ENCODE peak calls at places on chromosomes 6 and 20, in ten cellular contexts. G is A549, N is BE2C, Y is mucosa of descending colon, F is sigmoid colon, W is adrenal gland, H is cardiac fibroblast, R is lower leg skin, C is AG09309, E is GM23338. Z is an unnamed sample.

GRCh38 chr20:829531-829930 is 4.0 kb upstream of the FAM110A start:
- DNase-seq in G (no peak), N (no peak), Y (no peak), F (peak), W (no peak), H (no peak), R (peak), C (no peak), E (no peak), Z (no peak)

GRCh38 chr6:139888691-139889122 is 514.3 kb upstream of the CITED2 start:
- DNase-seq in G (no peak), N (no peak), Y (no peak), F (no peak), W (no peak), H (no peak), R (no peak), C (no peak), E (peak), Z (no peak)

GRCh38 chr6:72640622-72640930 is 18.7 kb downstream of the KCNQ5 start:
- DNase-seq in G (no peak), N (no peak), Y (no peak), F (no peak), W (no peak), H (no peak), R (no peak), C (no peak), E (no peak), Z (no peak)

GRCh38 chr6:104958720-104959452 is 2.0 kb downstream of the LIN28B start:
- DNase-seq in G (peak), N (no peak), Y (no peak), F (no peak), W (no peak), H (no peak), R (no peak), C (no peak), E (peak), Z (no peak)

GRCh38 chr20:19291818-19292132 is 79.3 kb downstream of the SLC24A3 start:
- DNase-seq in G (no peak), N (no peak), Y (no peak), F (no peak), W (no peak), H (no peak), R (no peak), C (no peak), E (no peak), Z (no peak)

GRCh38 chr6:81808834-81809598 is 56.5 kb upstream of the TENT5A start:
- DNase-seq in G (no peak), N (no peak), Y (no peak), F (no peak), W (no peak), H (peak), R (no peak), C (no peak), E (no peak), Z (no peak)

GRCh38 chr6:131687022-131687421 is 14.2 kb downstream of the OR2A4 start:
- DNase-seq in G (no peak), N (no peak), Y (no peak), F (no peak), W (no peak), H (no peak), R (no peak), C (no peak), E (no peak), Z (no peak)

GRCh38 chr6:27279513-27280063 is 32.1 kb downstream of the PRSS16 start:
- DNase-seq in G (peak), N (no peak), Y (no peak), F (no peak), W (no peak), H (no peak), R (no peak), C (no peak), E (peak), Z (no peak)

GRCh38 chr6:99662616-99663015 is 56.0 kb downstream of the PRDM13 start:
- DNase-seq in G (no peak), N (no peak), Y (no peak), F (no peak), W (no peak), H (no peak), R (no peak), C (no peak), E (no peak), Z (no peak)

GRCh38 chr6:14924126-14925024 is 321.5 kb upstream of the JARID2 start:
- DNase-seq in G (no peak), N (no peak), Y (no peak), F (no peak), W (no peak), H (no peak), R (no peak), C (no peak), E (peak), Z (no peak)

GRCh38 chr6:84671188-84671587 is 93.2 kb downstream of the TBX18 start:
- DNase-seq in G (no peak), N (no peak), Y (no peak), F (no peak), W (no peak), H (no peak), R (no peak), C (no peak), E (no peak), Z (no peak)

GRCh38 chr6:125759959-125760457 is 10.6 kb downstream of the HEY2 start:
- DNase-seq in G (no peak), N (no peak), Y (no peak), F (no peak), W (no peak), H (no peak), R (no peak), C (no peak), E (no peak), Z (no peak)

GRCh38 chr6:139290787-139291294 is 957 bp downstream of the TXLNB start:
- DNase-seq in G (no peak), N (no peak), Y (no peak), F (peak), W (peak), H (peak), R (no peak), C (no peak), E (no peak), Z (no peak)

GRCh38 chr6:126118934-126119333 is 132.6 kb downstream of the TRMT11 start:
- DNase-seq in G (no peak), N (no peak), Y (no peak), F (no peak), W (no peak), H (peak), R (no peak), C (no peak), E (no peak), Z (no peak)

GRCh38 chr6:33851959-33852358 is 48.2 kb upstream of the MLN start:
- DNase-seq in G (peak), N (peak), Y (peak), F (no peak), W (peak), H (peak), R (no peak), C (no peak), E (peak), Z (no peak)

GRCh38 chr6:107809966-107810365 is 14.1 kb downstream of the SCML4 start:
- DNase-seq in G (no peak), N (no peak), Y (no peak), F (no peak), W (no peak), H (no peak), R (no peak), C (no peak), E (no peak), Z (no peak)

GRCh38 chr6:9543649-9544048 is 871.2 kb downstream of the TFAP2A start:
- DNase-seq in G (no peak), N (no peak), Y (no peak), F (no peak), W (no peak), H (no peak), R (no peak), C (no peak), E (peak), Z (no peak)

GRCh38 chr6:83193747-83194582 is 808 bp downstream of the RWDD2A start:
- DNase-seq in G (peak), N (peak), Y (peak), F (peak), W (peak), H (peak), R (peak), C (no peak), E (peak), Z (no peak)

GRCh38 chr6:1760876-1761275 is 151.2 kb downstream of the FOXC1 start:
- DNase-seq in G (no peak), N (no peak), Y (no peak), F (no peak), W (no peak), H (no peak), R (no peak), C (no peak), E (no peak), Z (no peak)

GRCh38 chr6:17908831-17909230 is 78.6 kb downstream of the KIF13A start:
- DNase-seq in G (peak), N (no peak), Y (no peak), F (no peak), W (no peak), H (no peak), R (no peak), C (no peak), E (no peak), Z (no peak)

GRCh38 chr6:12296604-12297003 is 6.4 kb downstream of the EDN1 start:
- DNase-seq in G (no peak), N (no peak), Y (no peak), F (no peak), W (no peak), H (no peak), R (no peak), C (no peak), E (no peak), Z (no peak)

GRCh38 chr6:122730775-122731386 is 48.6 kb upstream of the FABP7 start:
- DNase-seq in G (peak), N (no peak), Y (no peak), F (no peak), W (no peak), H (peak), R (no peak), C (no peak), E (peak), Z (no peak)

GRCh38 chr20:61662226-61662945 is 403.3 kb downstream of the TAF4 start:
- DNase-seq in G (no peak), N (no peak), Y (no peak), F (no peak), W (no peak), H (no peak), R (no peak), C (no peak), E (peak), Z (no peak)

GRCh38 chr6:118768441-118768840 is 117.0 kb upstream of the CEP85L start:
- DNase-seq in G (no peak), N (no peak), Y (no peak), F (no peak), W (no peak), H (no peak), R (no peak), C (no peak), E (peak), Z (no peak)

GRCh38 chr6:28982476-28983266 is 22.4 kb downstream of the ZNF311 start:
- DNase-seq in G (peak), N (peak), Y (no peak), F (no peak), W (peak), H (peak), R (no peak), C (no peak), E (peak), Z (peak)

GRCh38 chr6:46626976-46627375 is 25.6 kb downstream of the CYP39A1 start:
- DNase-seq in G (no peak), N (no peak), Y (no peak), F (no peak), W (no peak), H (no peak), R (no peak), C (no peak), E (no peak), Z (no peak)

GRCh38 chr6:157148391-157149323 is 174.7 kb downstream of the TMEM242 start:
- DNase-seq in G (peak), N (peak), Y (no peak), F (peak), W (peak), H (peak), R (no peak), C (peak), E (no peak), Z (peak)

GRCh38 chr6:130076512-130076911 is 58.1 kb downstream of the L3MBTL3 start:
- DNase-seq in G (no peak), N (no peak), Y (no peak), F (no peak), W (no peak), H (peak), R (no peak), C (no peak), E (no peak), Z (no peak)
- TF ChIP-seq CTCF in G (no peak), N (no peak), Y (no peak), F (no peak), W (no peak), H (no peak), R (no peak), C (no peak), E (peak), Z (peak)

DNA sequence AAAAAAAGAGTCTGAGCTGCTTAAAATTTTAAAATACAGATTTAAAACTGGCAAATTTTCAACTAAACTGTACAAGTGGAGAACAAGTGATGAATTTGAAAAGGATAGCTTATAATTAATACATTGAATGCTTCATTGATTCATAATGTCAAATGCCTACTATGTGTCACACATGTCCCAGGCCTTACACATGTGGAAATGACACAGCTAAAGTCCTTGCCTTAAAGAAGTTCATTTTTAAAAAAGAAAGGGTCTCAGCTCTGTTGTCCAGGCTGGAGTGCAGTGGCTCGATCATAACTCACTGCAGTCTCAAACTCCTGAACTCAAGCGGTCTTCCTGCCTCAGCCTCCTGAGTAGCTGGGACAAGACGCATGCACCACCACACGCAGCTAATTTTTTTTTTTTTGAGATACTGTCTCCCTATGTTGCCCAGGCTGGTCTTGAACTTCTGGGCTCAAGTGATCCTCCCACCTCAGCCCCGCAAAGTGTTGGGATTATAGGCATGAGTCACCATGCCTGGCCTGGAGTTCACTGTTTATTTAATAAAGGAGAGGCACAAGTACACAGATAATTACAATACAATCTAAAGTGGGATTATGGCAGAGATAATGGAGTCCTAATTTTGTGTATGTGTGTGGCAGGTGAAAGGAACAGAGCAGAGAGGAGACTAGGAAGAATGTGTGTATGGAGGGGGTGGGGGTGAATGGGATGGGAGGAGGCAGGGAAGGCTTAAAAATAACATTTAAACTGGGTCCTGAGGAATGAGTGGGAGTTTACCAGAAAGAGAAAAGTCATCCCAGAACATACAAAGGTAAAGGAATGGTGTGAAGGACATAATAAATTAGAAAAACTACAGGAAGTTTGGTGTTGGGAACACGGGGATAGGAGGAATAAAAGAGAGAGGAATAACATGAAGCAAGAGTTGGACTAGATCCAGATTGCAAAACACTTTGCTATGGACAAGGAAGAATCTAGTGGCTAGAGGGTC is 4.7 kb downstream of the NCOA5 start:
- DNase-seq in G (peak), N (peak), Y (no peak), F (no peak), W (no peak), H (peak), R (no peak), C (no peak), E (no peak), Z (no peak)
- H3K4me3 ChIP-seq in G (no peak), N (no peak), Y (no peak), F (no peak), W (no peak), H (no peak), R (no peak), C (no peak), E (no peak), Z (no peak)

DNA sequence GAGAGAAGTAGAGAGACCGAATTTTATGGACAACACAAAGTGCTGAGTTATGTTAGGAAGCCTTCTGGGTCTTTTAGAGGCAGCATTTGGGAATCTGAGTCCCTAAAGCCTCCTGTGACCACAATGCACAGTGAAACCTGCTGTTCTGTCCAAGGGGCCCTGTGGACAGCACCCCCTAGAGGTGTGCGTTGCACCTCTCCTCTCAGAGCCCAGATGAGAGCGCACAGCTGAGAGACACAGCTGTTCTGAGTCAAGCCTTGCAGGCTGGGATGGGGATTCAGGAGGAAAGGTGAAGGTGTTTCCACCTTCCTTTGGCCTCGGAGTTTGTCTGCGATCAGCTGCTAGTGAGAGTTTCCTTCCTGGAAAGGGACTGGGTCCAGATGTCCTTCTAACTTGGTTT is 13.0 kb downstream of the PCK1 start:
- DNase-seq in G (no peak), N (peak), Y (peak), F (no peak), W (no peak), H (no peak), R (no peak), C (no peak), E (peak), Z (no peak)
- TF ChIP-seq CTCF in G (no peak), N (peak), Y (no peak), F (no peak), W (no peak), H (no peak), R (no peak), C (peak), E (peak), Z (peak)

DNA sequence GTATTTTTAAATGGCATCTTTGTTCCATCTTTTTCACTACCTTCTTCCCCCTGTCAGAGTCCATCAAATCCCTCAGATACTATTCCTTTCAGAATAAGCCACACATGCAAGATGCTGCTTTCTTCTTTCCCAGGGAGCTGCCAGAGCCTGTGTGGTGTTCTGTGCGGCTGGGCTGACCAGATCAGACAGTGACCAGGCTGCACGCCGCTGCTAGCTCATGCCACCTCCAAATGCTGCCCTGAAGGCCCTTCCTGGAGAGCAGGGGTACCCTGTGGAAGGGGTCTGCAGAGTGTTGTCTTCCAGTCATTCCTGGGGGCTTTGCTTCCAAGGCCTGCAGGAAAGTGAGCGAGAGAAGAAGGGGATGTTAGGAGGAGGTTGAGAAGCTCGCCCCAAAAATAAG is 179.1 kb upstream of the SUPT3H start:
- DNase-seq in G (no peak), N (no peak), Y (no peak), F (no peak), W (no peak), H (no peak), R (no peak), C (no peak), E (no peak), Z (no peak)
- H3K4me3 ChIP-seq in G (no peak), N (no peak), Y (no peak), F (no peak), W (no peak), H (no peak), R (no peak), C (peak), E (no peak), Z (no peak)

DNA sequence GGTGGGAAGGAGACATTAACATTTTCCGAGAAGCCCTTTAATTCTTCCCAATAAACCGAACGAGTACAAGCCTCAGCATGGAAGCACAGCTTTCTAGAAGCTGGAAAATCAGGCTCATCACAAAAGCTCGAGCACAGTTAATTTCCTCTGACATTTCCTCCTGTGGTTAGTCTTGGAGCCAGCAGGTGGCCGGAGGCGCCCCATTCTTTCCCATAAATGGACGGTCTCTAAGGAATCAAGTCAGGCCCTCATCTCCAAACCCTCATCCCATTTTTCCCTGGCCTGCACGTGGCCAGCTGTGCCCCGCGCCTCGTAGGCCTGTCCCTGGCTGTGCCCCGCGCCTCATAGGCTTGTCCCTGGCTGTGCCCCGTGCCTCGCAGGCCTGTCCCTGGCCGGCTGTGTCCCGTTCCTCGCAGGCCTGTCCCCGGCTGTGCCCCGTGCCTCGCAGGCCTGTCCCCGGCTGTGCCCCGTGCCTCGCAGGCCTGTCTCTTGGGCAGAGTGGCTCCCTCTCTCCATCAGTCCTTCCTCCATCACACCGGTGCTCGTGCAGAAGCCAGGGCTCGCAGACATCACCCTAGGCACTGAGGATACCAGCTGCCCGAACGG is 19.7 kb upstream of the NTSR1 start:
- DNase-seq in G (peak), N (no peak), Y (no peak), F (no peak), W (no peak), H (no peak), R (no peak), C (no peak), E (no peak), Z (no peak)
- TF ChIP-seq CTCF in G (no peak), N (peak), Y (no peak), F (peak), W (no peak), H (no peak), R (no peak), C (peak), E (no peak), Z (peak)

GRCh38 chr6:13923527-13924145 is 1.1 kb upstream of the RNF182 start:
- DNase-seq in G (no peak), N (no peak), Y (no peak), F (no peak), W (no peak), H (peak), R (no peak), C (no peak), E (no peak), Z (no peak)
- H3K4me3 ChIP-seq in G (peak), N (no peak), Y (no peak), F (no peak), W (no peak), H (peak), R (no peak), C (peak), E (peak), Z (peak)